ENCODE peak calls at places on chromosomes 5 and 9, in four cellular contexts. W, A, I and D are unnamed samples.

GRCh38 chr5:120464627-120465280 is 654 bp downstream of the PRR16 start:
- DNase-seq in W (peak), A (peak), I (no peak), D (no peak)

GRCh38 chr9:79917417-79917816 is 345.7 kb downstream of the TLE4 start:
- DNase-seq in I (no peak), W (no peak), A (no peak), D (no peak)

GRCh38 chr9:32525506-32525905 is 490 bp downstream of the RIGI start:
- DNase-seq in A (no peak), I (peak), W (peak), D (no peak)

GRCh38 chr5:76688836-76689235 is 27.1 kb upstream of the F2R start:
- DNase-seq in W (no peak), I (no peak), A (no peak), D (no peak)

GRCh38 chr5:133347039-133347438 is 265.3 kb downstream of the FSTL4 start:
- DNase-seq in A (peak), W (no peak), I (no peak), D (no peak)

GRCh38 chr9:136225748-136226679 is 19.6 kb downstream of the QSOX2 start:
- DNase-seq in A (peak), I (peak), W (peak), D (peak)

GRCh38 chr5:82622205-82622604 is 344.1 kb upstream of the RPS23 start:
- DNase-seq in A (no peak), W (no peak), I (no peak), D (no peak)

GRCh38 chr9:93183663-93184438 is at the start of gene WNK2:
- DNase-seq in W (no peak), A (peak), I (no peak), D (peak)

GRCh38 chr5:1871441-1871840 is 11.3 kb downstream of the IRX4 start:
- DNase-seq in A (no peak), I (no peak), W (no peak), D (no peak)

GRCh38 chr5:50415912-50416311 is 25.2 kb downstream of the EMB start:
- DNase-seq in I (peak), W (no peak), A (no peak), D (no peak)

GRCh38 chr5:116370886-116371285 is 203.7 kb downstream of the SEMA6A start:
- DNase-seq in A (no peak), I (no peak), W (no peak), D (no peak)

GRCh38 chr5:107324071-107324470 is 346.7 kb downstream of the EFNA5 start:
- DNase-seq in W (no peak), I (no peak), A (no peak), D (no peak)

GRCh38 chr5:122924203-122924602 is 78.8 kb downstream of the SNX24 start:
- DNase-seq in A (peak), I (no peak), W (no peak), D (no peak)

GRCh38 chr5:135842737-135843136 is 8.3 kb downstream of the SLC25A48 start:
- DNase-seq in W (no peak), A (no peak), I (no peak), D (no peak)

GRCh38 chr9:77597057-77597456 is 51.1 kb downstream of the GNA14 start:
- DNase-seq in W (no peak), A (no peak), I (no peak), D (no peak)

GRCh38 chr5:97046270-97046982 is 96.0 kb downstream of the LIX1 start:
- DNase-seq in A (no peak), W (no peak), I (no peak), D (no peak)

GRCh38 chr5:157486861-157487260 is 26.8 kb downstream of the NIPAL4 start:
- DNase-seq in A (no peak), W (no peak), I (no peak), D (no peak)

GRCh38 chr5:140165101-140165920 is 9.7 kb upstream of the CYSTM1 start:
- DNase-seq in I (no peak), A (peak), W (no peak), D (no peak)

GRCh38 chr5:41071975-41072374 is 833 bp upstream of the MROH2B start:
- DNase-seq in I (no peak), W (no peak), A (no peak), D (no peak)

GRCh38 chr9:111959468-111959941 is 62.9 kb downstream of the UGCG start:
- DNase-seq in I (no peak), W (no peak), A (peak), D (no peak)

GRCh38 chr9:76023715-76024195 is 133.3 kb downstream of the PCSK5 start:
- DNase-seq in A (no peak), W (no peak), I (no peak), D (no peak)

GRCh38 chr9:11064853-11065252 is 452.1 kb upstream of the PTPRD start:
- DNase-seq in A (peak), I (no peak), W (no peak), D (no peak)

GRCh38 chr5:66596791-66597757 is 881 bp downstream of the MAST4 start:
- DNase-seq in A (no peak), W (no peak), I (no peak), D (peak)

GRCh38 chr9:135219676-135220600 is 132.5 kb downstream of the OLFM1 start:
- DNase-seq in I (no peak), W (no peak), A (no peak), D (no peak)

GRCh38 chr5:176639981-176640380 is 7.3 kb upstream of the TSPAN17 start:
- DNase-seq in I (no peak), W (no peak), A (no peak), D (no peak)

GRCh38 chr5:36158144-36158543 is 6.2 kb downstream of the SKP2 start:
- DNase-seq in W (no peak), A (no peak), I (no peak), D (no peak)

GRCh38 chr5:36153727-36154126 is 1.8 kb downstream of the SKP2 start:
- DNase-seq in W (no peak), A (no peak), I (no peak), D (no peak)

GRCh38 chr5:36155291-36155690 is 3.4 kb downstream of the SKP2 start:
- DNase-seq in I (no peak), W (no peak), A (no peak), D (no peak)

GRCh38 chr5:36156619-36157018 is 4.7 kb downstream of the SKP2 start:
- DNase-seq in W (no peak), A (no peak), I (no peak), D (no peak)

GRCh38 chr5:36156124-36156601 is 4.3 kb downstream of the SKP2 start:
- DNase-seq in W (no peak), I (no peak), A (no peak), D (no peak)
- TF ChIP-seq SPI1 in W (no peak), I (no peak), A (no peak), D (no peak)

GRCh38 chr5:146219243-146219642 is 15.8 kb downstream of the RBM27 start:
- DNase-seq in I (no peak), W (no peak), A (no peak), D (no peak)

GRCh38 chr5:146218163-146218562 is 14.8 kb downstream of the RBM27 start:
- DNase-seq in W (no peak), I (no peak), A (no peak), D (no peak)

GRCh38 chr5:146208916-146209522 is 5.6 kb downstream of the RBM27 start:
- DNase-seq in A (no peak), I (no peak), W (no peak), D (no peak)

GRCh38 chr5:146213210-146213838 is 9.9 kb downstream of the RBM27 start:
- DNase-seq in A (peak), I (no peak), W (no peak), D (no peak)
- TF ChIP-seq SPI1 in A (no peak), I (no peak), W (no peak), D (no peak)

GRCh38 chr5:23523998-23524397 is 16.6 kb downstream of the PRDM9 start:
- DNase-seq in I (no peak), A (no peak), W (no peak), D (no peak)
- TF ChIP-seq SPI1 in I (no peak), A (no peak), W (no peak), D (no peak)

GRCh38 chr5:100758780-100759179 is 144.3 kb downstream of the ST8SIA4 start:
- DNase-seq in W (no peak), I (no peak), A (no peak), D (no peak)

GRCh38 chr5:100762995-100763394 is 140.1 kb downstream of the ST8SIA4 start:
- DNase-seq in A (no peak), W (no peak), I (no peak), D (no peak)

GRCh38 chr5:100762163-100762562 is 140.9 kb downstream of the ST8SIA4 start:
- DNase-seq in W (no peak), A (no peak), I (no peak), D (no peak)

GRCh38 chr5:100761192-100761591 is 141.9 kb downstream of the ST8SIA4 start:
- DNase-seq in I (no peak), A (no peak), W (no peak), D (no peak)

GRCh38 chr5:100760700-100761099 is 142.4 kb downstream of the ST8SIA4 start:
- DNase-seq in W (no peak), A (no peak), I (no peak), D (no peak)
- TF ChIP-seq SPI1 in W (no peak), A (no peak), I (no peak), D (no peak)

GRCh38 chr9:6567140-6567591 is 78.4 kb downstream of the GLDC start:
- DNase-seq in W (no peak), A (peak), I (no peak), D (no peak)
- TF ChIP-seq SPI1 in W (no peak), A (no peak), I (no peak), D (no peak)

DNA sequence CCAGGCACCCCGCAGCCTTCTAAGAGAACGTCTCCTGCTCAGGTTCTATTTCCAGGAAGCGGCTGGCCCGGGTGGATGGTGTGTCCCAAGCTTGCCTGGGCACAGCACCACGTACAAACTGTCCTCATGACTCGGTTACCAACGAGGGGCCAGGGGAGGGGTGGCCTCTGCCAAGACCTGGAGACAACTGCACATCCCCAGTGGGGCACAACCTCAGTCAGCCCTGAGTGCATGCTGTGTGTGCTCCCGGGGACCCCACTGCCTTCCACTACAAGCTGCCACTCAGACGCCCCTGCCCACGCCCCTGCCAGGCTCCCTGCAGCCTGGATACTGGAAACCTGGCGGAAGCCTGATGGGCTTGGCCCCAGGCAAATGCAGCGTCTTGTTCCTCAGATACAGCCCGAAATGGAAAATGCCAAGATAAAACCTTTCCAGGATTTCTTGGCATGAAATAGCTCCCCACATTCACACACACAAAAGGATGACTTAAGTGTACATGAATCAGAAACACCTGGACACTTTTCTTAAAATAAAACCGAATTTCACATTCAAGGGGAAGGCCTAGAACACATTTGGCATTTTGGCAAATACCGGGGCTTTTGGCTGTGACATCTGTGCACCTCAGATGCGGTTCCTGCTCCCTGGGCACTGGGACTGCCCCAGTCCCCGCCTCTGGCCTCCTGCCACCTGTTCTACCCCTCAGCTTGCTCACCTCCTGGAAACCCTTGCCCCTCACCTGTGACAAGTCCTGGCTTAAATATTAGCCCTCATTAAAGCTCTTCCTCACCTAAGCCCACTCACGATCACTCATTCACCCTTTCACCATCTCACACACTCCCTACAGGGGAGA is 62.5 kb downstream of the COL23A1 start:
- DNase-seq in W (no peak), I (no peak), A (no peak), D (no peak)
- TF ChIP-seq SPI1 in W (no peak), I (no peak), A (no peak), D (no peak)

GRCh38 chr9:107636596-107637405 is 147.2 kb upstream of the KLF4 start:
- DNase-seq in A (no peak), I (no peak), W (peak), D (no peak)

GRCh38 chr9:107638922-107639321 is 149.4 kb upstream of the KLF4 start:
- DNase-seq in W (peak), I (no peak), A (no peak), D (no peak)

GRCh38 chr9:107638496-107638895 is 148.9 kb upstream of the KLF4 start:
- DNase-seq in I (no peak), W (no peak), A (no peak), D (no peak)

GRCh38 chr9:107639426-107639825 is 149.9 kb upstream of the KLF4 start:
- DNase-seq in I (no peak), A (no peak), W (no peak), D (no peak)

DNA sequence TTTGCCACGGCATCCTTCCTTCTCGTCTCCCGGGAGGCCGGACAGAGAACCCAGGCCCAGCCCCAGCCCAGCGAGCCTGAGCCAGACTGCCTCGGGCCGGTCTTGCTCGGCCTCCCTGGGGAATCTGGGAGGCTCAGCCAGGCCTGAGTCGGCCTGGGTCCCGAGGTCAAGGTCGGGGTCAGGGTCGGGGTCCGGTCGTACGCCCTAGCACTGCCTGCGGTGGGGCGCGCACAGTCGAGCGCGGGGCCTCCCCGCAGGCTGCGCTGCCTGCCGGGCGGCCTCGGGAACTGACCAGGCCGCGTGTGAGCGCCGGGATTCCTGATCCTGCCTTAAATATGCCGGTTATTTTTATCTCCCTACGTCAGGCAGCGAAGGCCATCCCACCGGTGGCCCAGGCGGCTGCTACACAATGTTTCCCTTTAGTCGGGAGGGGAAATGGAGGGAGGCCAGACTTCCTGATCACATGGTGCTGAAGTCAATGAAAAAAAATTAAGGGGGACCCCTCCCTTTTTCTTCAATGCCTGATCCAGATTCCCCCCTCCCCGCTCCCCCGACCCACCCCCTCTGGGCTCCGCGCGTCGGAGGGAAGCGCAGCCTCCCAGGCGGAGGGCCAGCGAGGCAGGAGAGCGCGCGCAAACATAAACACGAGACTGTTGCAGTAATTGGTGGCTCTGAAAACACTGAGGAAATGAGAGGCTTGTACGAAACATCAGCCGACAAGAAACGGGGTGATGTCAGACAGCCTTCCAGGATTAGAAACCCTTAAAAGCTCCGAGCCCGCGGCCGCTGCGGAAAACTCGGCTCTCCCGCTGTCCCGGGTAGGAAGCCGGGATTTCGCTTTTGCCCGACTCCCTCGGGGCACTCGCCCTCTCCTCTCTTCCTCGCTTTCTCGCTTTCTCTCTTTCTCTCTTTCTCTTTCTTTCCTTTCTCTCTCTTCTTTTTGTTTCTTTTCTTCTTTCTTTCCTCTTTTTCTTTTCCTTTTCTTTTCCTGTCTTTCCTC is 148.2 kb upstream of the KLF4 start:
- DNase-seq in A (no peak), I (no peak), W (no peak), D (no peak)
- TF ChIP-seq SPI1 in A (no peak), I (no peak), W (no peak), D (no peak)

GRCh38 chr9:133604214-133604613 is 5.0 kb downstream of the FAM163B start:
- DNase-seq in A (no peak), I (no peak), W (no peak), D (no peak)
- TF ChIP-seq SPI1 in A (no peak), I (no peak), W (no peak), D (no peak)

GRCh38 chr5:17061973-17062470 is 125.9 kb upstream of the MYO10 start:
- DNase-seq in A (no peak), W (no peak), I (no peak), D (no peak)
- TF ChIP-seq SPI1 in A (no peak), W (no peak), I (no peak), D (no peak)

GRCh38 chr9:27537027-27537435 is 7.4 kb upstream of the MOB3B start:
- DNase-seq in I (no peak), A (no peak), W (no peak), D (no peak)
- TF ChIP-seq SPI1 in I (no peak), A (no peak), W (no peak), D (no peak)